ENCODE peak calls at places on chromosomes 5 and 9, in seven cellular contexts. A is mesenchymal stem cell, N is IMR-90, B is H1, L is mesendoderm, Y is neuronal stem cell, H is trophoblast cell. G is an unnamed sample.

GRCh38 chr9:87387351-87388055 is 110.2 kb upstream of the DAPK1 start:
- DNase-seq in A (no peak), N (no peak), B (no peak), L (peak), Y (no peak), H (peak), G (no peak)

GRCh38 chr5:33241826-33242225 is 198.9 kb upstream of the TARS1 start:
- DNase-seq in A (peak), N (no peak), B (no peak), L (peak), Y (no peak), H (no peak), G (no peak)

GRCh38 chr5:3654515-3654914 is 58.9 kb downstream of the IRX1 start:
- DNase-seq in A (no peak), N (no peak), B (no peak), L (no peak), Y (no peak), H (no peak), G (no peak)

GRCh38 chr9:82560457-82560904 is 502.5 kb downstream of the RASEF start:
- DNase-seq in A (no peak), N (no peak), B (no peak), L (no peak), Y (no peak), H (no peak), G (no peak)

GRCh38 chr5:98905857-98906688 is 22.7 kb downstream of the CHD1 start:
- DNase-seq in A (peak), N (peak), B (no peak), L (peak), Y (peak), H (no peak), G (no peak)

GRCh38 chr5:31156761-31157160 is 36.7 kb upstream of the CDH6 start:
- DNase-seq in A (no peak), N (no peak), B (no peak), L (no peak), Y (no peak), H (no peak), G (no peak)

GRCh38 chr5:36944607-36945225 is 68.1 kb downstream of the NIPBL start:
- DNase-seq in A (peak), N (peak), B (no peak), L (peak), Y (peak), H (no peak), G (no peak)

GRCh38 chr5:57042524-57042931 is 90.6 kb upstream of the MIER3 start:
- DNase-seq in A (no peak), N (no peak), B (no peak), L (peak), Y (no peak), H (no peak), G (no peak)

GRCh38 chr5:161256957-161257356 is 289.6 kb downstream of the GABRB2 start:
- DNase-seq in A (no peak), N (no peak), B (no peak), L (no peak), Y (no peak), H (no peak), G (no peak)

GRCh38 chr5:11851402-11851801 is 52.8 kb downstream of the CTNND2 start:
- DNase-seq in A (peak), N (no peak), B (no peak), L (peak), Y (no peak), H (peak), G (no peak)

GRCh38 chr5:102090770-102091169 is 205.3 kb downstream of the SLCO4C1 start:
- DNase-seq in A (peak), N (no peak), B (no peak), L (peak), Y (peak), H (no peak), G (no peak)

GRCh38 chr5:81397169-81397568 is 3.2 kb upstream of the ACOT12 start:
- DNase-seq in A (peak), N (peak), B (no peak), L (no peak), Y (no peak), H (no peak), G (no peak)

GRCh38 chr5:81401266-81401665 is 7.3 kb upstream of the ACOT12 start:
- DNase-seq in A (no peak), N (no peak), B (no peak), L (no peak), Y (no peak), H (no peak), G (no peak)

GRCh38 chr5:81400375-81400774 is 6.4 kb upstream of the ACOT12 start:
- DNase-seq in A (no peak), N (no peak), B (no peak), L (no peak), Y (no peak), H (no peak), G (no peak)

GRCh38 chr5:81395262-81395661 is 1.3 kb upstream of the ACOT12 start:
- DNase-seq in A (no peak), N (no peak), B (no peak), L (no peak), Y (no peak), H (no peak), G (no peak)

GRCh38 chr5:81398741-81399140 is 4.8 kb upstream of the ACOT12 start:
- DNase-seq in A (no peak), N (no peak), B (no peak), L (peak), Y (no peak), H (no peak), G (no peak)
- H2BK5ac ChIP-seq in A (no peak), N (no peak), B (no peak), L (no peak), Y (no peak), H (no peak), G (no peak)

GRCh38 chr5:78649220-78649700 is 688 bp upstream of the LHFPL2 start:
- DNase-seq in A (peak), N (no peak), B (no peak), L (peak), Y (no peak), H (no peak), G (no peak)

GRCh38 chr5:78651468-78651867 is 2.9 kb upstream of the LHFPL2 start:
- DNase-seq in A (no peak), N (no peak), B (no peak), L (no peak), Y (no peak), H (no peak), G (no peak)

GRCh38 chr5:78648359-78649219 is at the start of gene LHFPL2:
- DNase-seq in A (peak), N (peak), B (peak), L (peak), Y (peak), H (peak), G (peak)

GRCh38 chr5:78649816-78650561 is 1.4 kb upstream of the LHFPL2 start:
- DNase-seq in A (peak), N (peak), B (peak), L (peak), Y (no peak), H (no peak), G (peak)

GRCh38 chr5:78650562-78650930 is 2.0 kb upstream of the LHFPL2 start:
- DNase-seq in A (no peak), N (no peak), B (no peak), L (no peak), Y (no peak), H (no peak), G (no peak)
- H2BK5ac ChIP-seq in A (no peak), N (no peak), B (no peak), L (no peak), Y (no peak), H (no peak), G (no peak)

GRCh38 chr5:133364916-133365315 is 247.4 kb downstream of the FSTL4 start:
- DNase-seq in A (no peak), N (no peak), B (no peak), L (no peak), Y (no peak), H (no peak), G (no peak)
- H2BK5ac ChIP-seq in A (no peak), N (no peak), B (no peak), L (no peak), Y (no peak), H (no peak), G (no peak)

GRCh38 chr9:132201139-132201538 is 39.3 kb downstream of the NTNG2 start:
- DNase-seq in A (no peak), N (no peak), B (no peak), L (no peak), Y (no peak), H (no peak), G (no peak)
- H2BK5ac ChIP-seq in A (no peak), N (no peak), B (no peak), L (no peak), Y (peak), H (no peak), G (no peak)

DNA sequence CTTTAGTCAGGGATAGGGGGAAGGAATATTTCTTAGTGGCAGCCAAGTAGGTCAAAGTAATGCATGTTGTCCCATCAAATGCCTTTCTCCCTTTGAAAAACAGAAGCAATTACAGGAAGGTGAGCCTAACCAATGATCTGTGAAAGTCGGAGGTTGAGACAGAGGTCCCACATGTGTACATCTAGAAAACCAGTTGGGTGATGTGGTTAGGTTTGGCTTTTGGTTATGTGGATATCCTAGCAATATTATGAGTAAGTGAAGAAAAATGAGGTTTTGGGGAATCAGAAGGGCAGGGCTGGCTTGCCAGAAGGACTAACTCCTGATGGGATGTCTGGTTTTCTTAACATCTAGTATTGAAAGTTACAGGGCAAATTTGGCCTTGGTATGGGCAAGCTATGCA is 63.4 kb upstream of the PALM2AKAP2 start:
- DNase-seq in A (no peak), N (no peak), B (no peak), L (no peak), Y (no peak), H (no peak), G (no peak)
- H2BK5ac ChIP-seq in A (no peak), N (no peak), B (no peak), L (no peak), Y (no peak), H (no peak), G (no peak)

DNA sequence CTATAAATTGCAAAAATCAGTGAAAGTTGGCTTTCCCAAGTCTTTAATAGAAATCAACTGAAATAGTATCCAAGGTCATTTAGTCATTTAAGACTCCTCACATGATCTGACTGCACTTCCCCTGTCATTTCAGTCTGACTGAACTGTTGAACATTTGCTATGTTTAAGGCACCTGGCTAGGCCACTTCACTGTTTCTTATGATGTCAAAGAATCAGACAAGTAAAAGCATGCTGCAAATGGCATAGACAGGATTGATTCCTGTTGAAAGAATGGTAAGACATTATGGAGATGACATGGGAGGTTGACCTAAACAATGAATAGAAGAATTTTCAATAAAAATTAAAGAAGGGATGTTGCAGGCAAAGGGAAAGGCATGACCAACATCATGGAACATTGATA is 502.1 kb downstream of the NFIB start:
- DNase-seq in A (no peak), N (no peak), B (no peak), L (no peak), Y (no peak), H (no peak), G (no peak)
- H2BK5ac ChIP-seq in A (no peak), N (no peak), B (no peak), L (no peak), Y (no peak), H (no peak), G (no peak)

DNA sequence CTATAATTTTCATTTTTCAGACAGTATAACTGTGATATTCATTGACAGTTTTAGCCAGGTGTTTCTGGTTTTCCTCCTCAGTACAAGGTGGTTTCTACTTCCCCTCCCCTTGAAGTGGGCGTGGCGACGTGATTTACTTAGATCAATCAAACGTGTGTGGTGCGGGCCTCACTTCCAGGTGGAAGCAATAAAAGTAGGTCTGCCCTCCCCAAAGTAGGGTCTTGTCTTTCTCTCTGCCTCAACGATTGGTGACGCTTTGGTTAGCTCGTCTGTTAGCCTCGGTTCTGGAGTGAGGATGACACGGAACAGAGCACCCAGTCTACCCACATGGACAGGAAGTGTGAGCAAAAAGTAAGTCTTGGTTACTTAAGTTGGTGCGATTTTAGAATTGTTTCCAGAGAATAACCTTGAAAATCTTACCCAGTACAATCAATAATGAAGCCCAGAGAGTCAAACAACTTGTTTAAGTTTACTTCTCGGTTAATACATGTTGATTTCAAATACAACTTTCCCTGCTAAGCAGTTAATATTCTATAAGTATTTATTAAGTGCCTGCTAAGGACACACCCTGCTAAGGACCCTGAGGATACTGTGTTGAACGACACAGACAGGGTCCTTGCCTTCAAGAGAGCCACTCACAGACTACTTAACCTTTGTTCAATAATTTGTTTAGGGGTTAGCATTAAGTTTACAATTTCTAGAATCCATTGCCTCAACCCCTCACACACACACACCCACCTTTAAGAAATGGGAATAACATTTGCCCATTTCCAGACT is 48.4 kb downstream of the COX7C start:
- DNase-seq in A (no peak), N (no peak), B (no peak), L (no peak), Y (no peak), H (no peak), G (peak)
- H2BK5ac ChIP-seq in A (no peak), N (no peak), B (no peak), L (no peak), Y (no peak), H (no peak), G (no peak)

GRCh38 chr9:107136296-107136695 is 146.8 kb upstream of the RAD23B start:
- DNase-seq in A (no peak), N (no peak), B (no peak), L (no peak), Y (no peak), H (no peak), G (no peak)

GRCh38 chr9:107138261-107138992 is 144.7 kb upstream of the RAD23B start:
- DNase-seq in A (peak), N (no peak), B (no peak), L (no peak), Y (no peak), H (no peak), G (no peak)

GRCh38 chr9:107141967-107142366 is 141.1 kb upstream of the RAD23B start:
- DNase-seq in A (no peak), N (peak), B (no peak), L (peak), Y (no peak), H (no peak), G (no peak)

GRCh38 chr9:107142430-107142829 is 140.6 kb upstream of the RAD23B start:
- DNase-seq in A (no peak), N (no peak), B (no peak), L (no peak), Y (no peak), H (no peak), G (no peak)

GRCh38 chr9:107137495-107138202 is 145.4 kb upstream of the RAD23B start:
- DNase-seq in A (peak), N (peak), B (no peak), L (peak), Y (no peak), H (no peak), G (no peak)
- H2BK5ac ChIP-seq in A (no peak), N (no peak), B (no peak), L (no peak), Y (no peak), H (no peak), G (no peak)

GRCh38 chr5:78568676-78569075 is 79.9 kb downstream of the LHFPL2 start:
- DNase-seq in A (no peak), N (no peak), B (no peak), L (no peak), Y (no peak), H (no peak), G (no peak)

GRCh38 chr5:78569441-78569840 is 79.1 kb downstream of the LHFPL2 start:
- DNase-seq in A (peak), N (peak), B (no peak), L (no peak), Y (peak), H (no peak), G (no peak)

GRCh38 chr5:78565395-78565794 is 83.2 kb downstream of the LHFPL2 start:
- DNase-seq in A (no peak), N (no peak), B (no peak), L (no peak), Y (no peak), H (no peak), G (no peak)

GRCh38 chr5:78568212-78568611 is 80.4 kb downstream of the LHFPL2 start:
- DNase-seq in A (no peak), N (no peak), B (no peak), L (no peak), Y (no peak), H (no peak), G (no peak)

GRCh38 chr5:78566747-78567449 is 81.7 kb downstream of the LHFPL2 start:
- DNase-seq in A (no peak), N (peak), B (no peak), L (no peak), Y (no peak), H (no peak), G (no peak)
- H2BK5ac ChIP-seq in A (no peak), N (no peak), B (no peak), L (no peak), Y (no peak), H (no peak), G (no peak)

DNA sequence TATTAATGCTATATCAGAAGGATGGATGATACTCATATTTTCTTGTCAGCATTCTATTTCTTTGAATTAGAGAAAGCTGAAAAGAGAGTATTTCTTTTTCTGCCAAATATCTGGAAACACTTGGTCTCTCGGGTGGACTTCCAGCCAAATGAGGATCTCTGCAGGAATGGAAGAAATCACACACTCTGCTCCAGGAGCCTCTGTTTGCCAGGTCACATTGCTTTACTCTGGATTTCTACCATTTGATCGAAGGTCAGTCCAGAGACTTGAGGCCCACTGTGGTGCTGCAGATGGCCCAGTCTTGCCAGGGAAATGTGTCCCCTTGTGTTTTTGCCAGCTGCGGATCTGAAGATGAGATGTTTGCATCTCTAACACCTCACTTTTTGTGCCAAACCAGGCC is 154.1 kb downstream of the PCSK1 start:
- DNase-seq in A (no peak), N (no peak), B (no peak), L (no peak), Y (no peak), H (no peak), G (no peak)
- H2BK5ac ChIP-seq in A (no peak), N (no peak), B (no peak), L (no peak), Y (no peak), H (no peak), G (no peak)